ENCODE peak calls at places on chromosomes 6 and 20, in nine cellular contexts. One of them, this sample, is unnamed.

GRCh38 chr6:12751694-12752304 is 35.2 kb downstream of the PHACTR1 start:
- DNase-seq in NCI-H1092: no peak
- DNase-seq in NAMALWA: peak
- DNase-seq in left cardiac atrium: peak
- DNase-seq in T1000: peak
- DNase-seq in NCI-H1105: no peak
- DNase-seq in GM03348: peak
- DNase-seq in M059J: peak
- DNase-seq in EL: peak
- DNase-seq in this sample: peak

GRCh38 chr6:107488875-107489635 is 862 bp upstream of the SOBP start:
- DNase-seq in NCI-H1092: peak
- DNase-seq in GM03348: peak
- DNase-seq in M059J: peak
- DNase-seq in EL: peak
- DNase-seq in left cardiac atrium: peak
- DNase-seq in NAMALWA: peak
- DNase-seq in T1000: no peak
- DNase-seq in NCI-H1105: peak
- DNase-seq in this sample: peak

GRCh38 chr20:9617062-9617461 is 102.7 kb downstream of the LAMP5 start:
- DNase-seq in GM03348: peak
- DNase-seq in NCI-H1105: peak
- DNase-seq in M059J: peak
- DNase-seq in T1000: no peak
- DNase-seq in EL: peak
- DNase-seq in NCI-H1092: peak
- DNase-seq in left cardiac atrium: peak
- DNase-seq in NAMALWA: peak
- DNase-seq in this sample: peak

GRCh38 chr6:137933696-137934095 is 66.6 kb downstream of the TNFAIP3 start:
- DNase-seq in left cardiac atrium: peak
- DNase-seq in T1000: peak
- DNase-seq in M059J: peak
- DNase-seq in GM03348: peak
- DNase-seq in NCI-H1105: no peak
- DNase-seq in NAMALWA: no peak
- DNase-seq in EL: peak
- DNase-seq in NCI-H1092: no peak
- DNase-seq in this sample: peak

GRCh38 chr6:48978016-48978415 is 485.0 kb downstream of the MMUT start:
- DNase-seq in left cardiac atrium: no peak
- DNase-seq in T1000: no peak
- DNase-seq in NCI-H1092: no peak
- DNase-seq in NAMALWA: no peak
- DNase-seq in M059J: peak
- DNase-seq in EL: no peak
- DNase-seq in NCI-H1105: no peak
- DNase-seq in GM03348: no peak
- DNase-seq in this sample: peak

GRCh38 chr20:13402171-13402760 is 181.2 kb downstream of the ISM1 start:
- DNase-seq in GM03348: no peak
- DNase-seq in NAMALWA: no peak
- DNase-seq in NCI-H1105: no peak
- DNase-seq in left cardiac atrium: no peak
- DNase-seq in EL: no peak
- DNase-seq in M059J: no peak
- DNase-seq in T1000: no peak
- DNase-seq in NCI-H1092: no peak
- DNase-seq in this sample: peak

GRCh38 chr6:110547266-110547964 is 71.0 kb upstream of the SLC22A16 start:
- DNase-seq in NAMALWA: no peak
- DNase-seq in T1000: peak
- DNase-seq in NCI-H1105: no peak
- DNase-seq in NCI-H1092: no peak
- DNase-seq in GM03348: peak
- DNase-seq in M059J: peak
- DNase-seq in EL: peak
- DNase-seq in left cardiac atrium: no peak
- DNase-seq in this sample: peak

GRCh38 chr20:52269327-52269726 is 77.7 kb upstream of the ZFP64 start:
- DNase-seq in T1000: no peak
- DNase-seq in NCI-H1092: no peak
- DNase-seq in M059J: no peak
- DNase-seq in EL: no peak
- DNase-seq in NCI-H1105: no peak
- DNase-seq in GM03348: peak
- DNase-seq in NAMALWA: no peak
- DNase-seq in left cardiac atrium: no peak
- DNase-seq in this sample: peak

GRCh38 chr20:63522981-63523611 is 2.5 kb downstream of the PPDPF start:
- DNase-seq in EL: no peak
- DNase-seq in NCI-H1092: no peak
- DNase-seq in NAMALWA: no peak
- DNase-seq in left cardiac atrium: peak
- DNase-seq in NCI-H1105: no peak
- DNase-seq in T1000: no peak
- DNase-seq in M059J: no peak
- DNase-seq in GM03348: no peak
- DNase-seq in this sample: no peak

GRCh38 chr6:15948930-15949900 is 179.7 kb upstream of the MYLIP start:
- DNase-seq in NCI-H1092: peak
- DNase-seq in T1000: no peak
- DNase-seq in NAMALWA: no peak
- DNase-seq in NCI-H1105: peak
- DNase-seq in left cardiac atrium: no peak
- DNase-seq in EL: no peak
- DNase-seq in GM03348: no peak
- DNase-seq in M059J: peak
- DNase-seq in this sample: no peak

GRCh38 chr6:94124333-94124732 is 705.0 kb upstream of the EPHA7 start:
- DNase-seq in GM03348: no peak
- DNase-seq in EL: no peak
- DNase-seq in T1000: no peak
- DNase-seq in NCI-H1092: no peak
- DNase-seq in left cardiac atrium: no peak
- DNase-seq in M059J: no peak
- DNase-seq in NCI-H1105: no peak
- DNase-seq in NAMALWA: no peak
- DNase-seq in this sample: no peak

GRCh38 chr6:108650781-108651180 is 90.1 kb downstream of the FOXO3 start:
- DNase-seq in NCI-H1105: no peak
- DNase-seq in T1000: no peak
- DNase-seq in EL: peak
- DNase-seq in left cardiac atrium: no peak
- DNase-seq in NAMALWA: no peak
- DNase-seq in M059J: peak
- DNase-seq in NCI-H1092: no peak
- DNase-seq in GM03348: peak
- DNase-seq in this sample: peak

GRCh38 chr6:130269969-130270635 is 47.4 kb upstream of the SAMD3 start:
- DNase-seq in left cardiac atrium: no peak
- DNase-seq in GM03348: no peak
- DNase-seq in NCI-H1092: no peak
- DNase-seq in NCI-H1105: no peak
- DNase-seq in M059J: no peak
- DNase-seq in T1000: no peak
- DNase-seq in NAMALWA: no peak
- DNase-seq in EL: no peak
- DNase-seq in this sample: no peak

GRCh38 chr6:11224252-11224965 is 8.1 kb downstream of the NEDD9 start:
- DNase-seq in M059J: peak
- DNase-seq in NAMALWA: no peak
- DNase-seq in EL: peak
- DNase-seq in NCI-H1092: no peak
- DNase-seq in left cardiac atrium: no peak
- DNase-seq in T1000: no peak
- DNase-seq in NCI-H1105: no peak
- DNase-seq in GM03348: no peak
- DNase-seq in this sample: peak

GRCh38 chr20:57561356-57562279 is 708 bp downstream of the PCK1 start:
- DNase-seq in left cardiac atrium: no peak
- DNase-seq in T1000: no peak
- DNase-seq in NCI-H1092: no peak
- DNase-seq in EL: no peak
- DNase-seq in GM03348: no peak
- DNase-seq in NAMALWA: no peak
- DNase-seq in M059J: no peak
- DNase-seq in NCI-H1105: no peak
- DNase-seq in this sample: no peak

GRCh38 chr6:3389390-3390167 is 67.3 kb downstream of the SLC22A23 start:
- DNase-seq in NAMALWA: no peak
- DNase-seq in T1000: no peak
- DNase-seq in NCI-H1092: no peak
- DNase-seq in GM03348: peak
- DNase-seq in EL: peak
- DNase-seq in left cardiac atrium: peak
- DNase-seq in M059J: peak
- DNase-seq in NCI-H1105: no peak
- DNase-seq in this sample: peak

GRCh38 chr6:40268166-40268958 is 318.8 kb downstream of the LRFN2 start:
- DNase-seq in left cardiac atrium: no peak
- DNase-seq in NAMALWA: no peak
- DNase-seq in EL: no peak
- DNase-seq in M059J: no peak
- DNase-seq in GM03348: no peak
- DNase-seq in T1000: no peak
- DNase-seq in NCI-H1092: no peak
- DNase-seq in NCI-H1105: no peak
- DNase-seq in this sample: no peak

GRCh38 chr20:90651-91050 is 3.2 kb downstream of the DEFB125 start:
- DNase-seq in EL: no peak
- DNase-seq in left cardiac atrium: no peak
- DNase-seq in T1000: no peak
- DNase-seq in NCI-H1092: no peak
- DNase-seq in GM03348: no peak
- DNase-seq in M059J: peak
- DNase-seq in NCI-H1105: no peak
- DNase-seq in NAMALWA: no peak
- DNase-seq in this sample: peak

GRCh38 chr20:58630063-58630462 is 21.0 kb upstream of the STX16 start:
- DNase-seq in EL: peak
- DNase-seq in M059J: peak
- DNase-seq in NCI-H1105: no peak
- DNase-seq in NCI-H1092: no peak
- DNase-seq in T1000: no peak
- DNase-seq in left cardiac atrium: no peak
- DNase-seq in NAMALWA: no peak
- DNase-seq in GM03348: peak
- DNase-seq in this sample: peak

GRCh38 chr6:28137458-28138020 is 4.1 kb upstream of the ZKSCAN8 start:
- DNase-seq in NAMALWA: peak
- DNase-seq in NCI-H1092: no peak
- DNase-seq in EL: peak
- DNase-seq in NCI-H1105: no peak
- DNase-seq in left cardiac atrium: no peak
- DNase-seq in GM03348: no peak
- DNase-seq in T1000: no peak
- DNase-seq in M059J: peak
- DNase-seq in this sample: peak

GRCh38 chr6:62283828-62284411 is 2.1 kb downstream of the KHDRBS2 start:
- DNase-seq in M059J: peak
- DNase-seq in GM03348: peak
- DNase-seq in NCI-H1092: no peak
- DNase-seq in NCI-H1105: no peak
- DNase-seq in NAMALWA: peak
- DNase-seq in EL: no peak
- DNase-seq in T1000: peak
- DNase-seq in left cardiac atrium: no peak
- DNase-seq in this sample: peak

GRCh38 chr6:37244430-37245310 is 12.9 kb upstream of the TBC1D22B start:
- DNase-seq in left cardiac atrium: peak
- DNase-seq in M059J: peak
- DNase-seq in GM03348: peak
- DNase-seq in T1000: peak
- DNase-seq in NCI-H1092: peak
- DNase-seq in EL: peak
- DNase-seq in NCI-H1105: peak
- DNase-seq in NAMALWA: no peak
- DNase-seq in this sample: peak

GRCh38 chr20:9186396-9186795 is 117.5 kb downstream of the PLCB4 start:
- DNase-seq in NCI-H1105: no peak
- DNase-seq in M059J: no peak
- DNase-seq in EL: no peak
- DNase-seq in NAMALWA: no peak
- DNase-seq in T1000: no peak
- DNase-seq in left cardiac atrium: no peak
- DNase-seq in NCI-H1092: peak
- DNase-seq in GM03348: no peak
- DNase-seq in this sample: no peak

GRCh38 chr20:9417665-9418064 is 96.7 kb upstream of the LAMP5 start:
- DNase-seq in T1000: no peak
- DNase-seq in NCI-H1105: no peak
- DNase-seq in M059J: peak
- DNase-seq in left cardiac atrium: no peak
- DNase-seq in NAMALWA: no peak
- DNase-seq in GM03348: no peak
- DNase-seq in NCI-H1092: no peak
- DNase-seq in EL: peak
- DNase-seq in this sample: peak

GRCh38 chr6:166313255-166314070 is 5.3 kb upstream of the PRR18 start:
- DNase-seq in EL: peak
- DNase-seq in GM03348: peak
- DNase-seq in M059J: peak
- DNase-seq in T1000: no peak
- DNase-seq in NCI-H1105: peak
- DNase-seq in left cardiac atrium: no peak
- DNase-seq in NAMALWA: peak
- DNase-seq in NCI-H1092: peak
- DNase-seq in this sample: peak

This sample was measured in GM23248.